ENCODE peak calls at places on chromosomes 6 and 20, in four cellular contexts. X is GM12878, P is HepG2, B is SK-N-SH. G is an unnamed sample.

GRCh38 chr20:19047951-19048296 is 164.5 kb upstream of the SLC24A3 start:
- DNase-seq in X (no peak), B (no peak), P (no peak), G (no peak)

GRCh38 chr20:56511926-56512325 is 12.6 kb upstream of the FAM209A start:
- DNase-seq in P (no peak), X (no peak), B (no peak), G (no peak)

GRCh38 chr6:159691133-159691962 is 1.7 kb downstream of the SOD2 start:
- DNase-seq in X (peak; percentile 47), B (peak; percentile 51), P (peak; percentile 93), G (no peak)

GRCh38 chr6:119484598-119484997 is 135.0 kb upstream of the MAN1A1 start:
- DNase-seq in B (no peak), X (no peak), P (no peak), G (no peak)

GRCh38 chr6:123965894-123966293 is 162.2 kb downstream of the NKAIN2 start:
- DNase-seq in P (peak; percentile 35), X (no peak), B (peak; percentile 1), G (no peak)

GRCh38 chr6:152596706-152597105 is 40.5 kb downstream of the SYNE1 start:
- DNase-seq in P (no peak), X (no peak), B (no peak), G (no peak)

GRCh38 chr6:69835414-69836179 is 30.8 kb upstream of the COL19A1 start:
- DNase-seq in B (peak; percentile 24), X (no peak), P (peak; percentile 41), G (no peak)

GRCh38 chr6:123994891-123995635 is 191.4 kb downstream of the NKAIN2 start:
- DNase-seq in P (no peak), B (no peak), X (no peak), G (no peak)

GRCh38 chr6:49409951-49410542 is 53.0 kb downstream of the MMUT start:
- DNase-seq in P (peak; percentile 59), B (peak; percentile 40), X (peak; percentile 8), G (peak; percentile 25)

GRCh38 chr6:4895971-4896370 is 107.9 kb downstream of the RPP40 start:
- DNase-seq in B (no peak), P (no peak), X (no peak), G (no peak)

GRCh38 chr20:32621914-32622584 is 36.9 kb upstream of the NOL4L start:
- DNase-seq in P (no peak), X (no peak), B (no peak), G (no peak)

GRCh38 chr20:38872491-38873049 is 53.6 kb upstream of the FAM83D start:
- DNase-seq in P (no peak), X (no peak), B (no peak), G (no peak)

GRCh38 chr6:134676307-134677281 is 273.3 kb downstream of the ALDH8A1 start:
- DNase-seq in P (no peak), B (no peak), X (no peak), G (no peak)

GRCh38 chr20:47468290-47469050 is 33.2 kb upstream of the NCOA3 start:
- DNase-seq in X (peak; percentile 85), B (peak; percentile 47), P (no peak), G (no peak)

GRCh38 chr20:35116258-35116657 is 23.7 kb upstream of the TRPC4AP start:
- DNase-seq in P (no peak), X (no peak), B (no peak), G (no peak)

DNA sequence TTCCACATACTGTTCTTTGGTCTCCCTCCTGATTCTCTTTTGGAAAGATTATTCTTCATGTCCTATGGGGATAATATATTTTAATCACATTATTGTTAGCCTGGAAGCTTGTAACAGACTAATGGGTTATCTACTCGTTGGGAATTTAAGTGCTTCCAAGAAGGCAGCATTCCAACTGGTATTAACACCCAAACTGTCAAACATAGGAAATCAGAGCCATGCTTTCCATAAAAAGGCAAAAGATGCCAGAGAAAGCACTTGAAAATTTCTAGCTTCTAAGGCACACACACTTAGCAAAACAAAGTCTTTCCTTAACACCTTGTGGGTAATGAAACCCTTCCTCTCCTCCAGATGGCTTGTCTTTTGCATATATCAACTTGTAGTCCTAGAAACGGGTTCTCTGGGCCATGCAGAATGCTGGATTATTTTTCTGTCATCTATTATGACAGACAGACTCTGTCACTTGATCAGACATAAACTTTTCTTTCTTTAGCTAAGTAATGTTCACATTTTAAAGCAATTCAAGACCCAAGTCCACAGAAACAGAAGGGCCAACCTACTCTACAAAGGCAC is 41.5 kb downstream of the B4GALT5 start:
- DNase-seq in X (no peak), P (no peak), B (no peak), G (no peak)
- H3K4me1 ChIP-seq in X (peaks cover 78% of the 10 kb centered on the region), P (peaks cover 82% of the 10 kb centered on the region), B (peaks cover 19% of the 10 kb centered on the region), G (peaks cover 17% of the 10 kb centered on the region)

GRCh38 chr20:36440370-36441026 is 100.8 kb upstream of the MYL9 start:
- DNase-seq in X (no peak), P (no peak), B (no peak), G (no peak)

GRCh38 chr20:36439731-36440072 is 101.6 kb upstream of the MYL9 start:
- DNase-seq in P (no peak), X (no peak), B (no peak), G (no peak)

GRCh38 chr20:36441416-36441815 is 99.9 kb upstream of the MYL9 start:
- DNase-seq in B (no peak), P (no peak), X (no peak), G (no peak)

GRCh38 chr20:36441027-36441414 is 100.3 kb upstream of the MYL9 start:
- DNase-seq in X (no peak), B (no peak), P (no peak), G (no peak)

DNA sequence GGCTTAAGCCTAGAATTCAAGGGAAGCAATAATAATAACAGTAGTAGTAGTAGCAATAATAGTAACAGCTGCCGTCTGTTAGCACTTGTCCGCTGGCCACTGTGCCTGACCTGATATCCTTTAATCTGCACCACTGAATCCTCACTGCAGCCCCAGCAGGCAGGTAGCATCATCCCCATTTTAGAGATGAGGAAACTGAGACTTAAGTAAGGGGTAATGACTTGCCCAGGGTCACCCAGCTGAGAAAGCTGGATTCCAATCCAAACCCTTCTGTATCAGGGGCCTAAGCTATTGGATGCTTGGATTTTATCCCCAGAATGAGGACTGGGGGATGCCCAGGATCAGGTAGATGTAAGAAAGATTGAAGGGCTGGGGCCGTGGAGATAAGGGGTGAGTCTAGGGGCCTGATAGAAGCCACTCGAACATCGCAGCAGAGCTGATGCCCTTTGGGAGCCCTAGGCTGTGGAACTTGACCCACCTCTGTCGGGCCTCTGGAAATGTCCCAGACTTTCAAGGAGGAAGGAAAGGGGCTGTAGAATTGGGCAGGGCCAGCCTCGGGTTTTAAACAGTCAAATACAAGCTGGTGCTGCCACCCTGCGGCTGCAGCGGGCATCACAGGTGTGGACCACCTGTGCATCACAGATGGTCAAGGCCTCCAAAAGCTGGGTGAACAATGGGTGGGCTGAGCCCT is 102.1 kb upstream of the MYL9 start:
- DNase-seq in X (no peak), B (peak; percentile 86), P (peak; percentile 59), G (peak; percentile 60)
- TF ChIP-seq TCF12 in X (peak; percentile 24), B (no peak), P (no peak), G (peak; percentile 36)

GRCh38 chr6:33204165-33204414 is 365 bp upstream of the HSD17B8 start:
- DNase-seq in B (no peak), P (no peak), X (no peak), G (no peak)
- H3K4me1 ChIP-seq in B (peaks cover 42% of the 10 kb centered on the region), P (peaks cover 63% of the 10 kb centered on the region), X (peaks cover 32% of the 10 kb centered on the region), G (peaks cover 14% of the 10 kb centered on the region)

GRCh38 chr6:125102901-125103300 is 50.7 kb upstream of the TPD52L1 start:
- DNase-seq in X (no peak), B (no peak), P (peak; percentile 29), G (no peak)
- TF ChIP-seq TCF12 in X (no peak), B (no peak), P (no peak), G (no peak)

DNA sequence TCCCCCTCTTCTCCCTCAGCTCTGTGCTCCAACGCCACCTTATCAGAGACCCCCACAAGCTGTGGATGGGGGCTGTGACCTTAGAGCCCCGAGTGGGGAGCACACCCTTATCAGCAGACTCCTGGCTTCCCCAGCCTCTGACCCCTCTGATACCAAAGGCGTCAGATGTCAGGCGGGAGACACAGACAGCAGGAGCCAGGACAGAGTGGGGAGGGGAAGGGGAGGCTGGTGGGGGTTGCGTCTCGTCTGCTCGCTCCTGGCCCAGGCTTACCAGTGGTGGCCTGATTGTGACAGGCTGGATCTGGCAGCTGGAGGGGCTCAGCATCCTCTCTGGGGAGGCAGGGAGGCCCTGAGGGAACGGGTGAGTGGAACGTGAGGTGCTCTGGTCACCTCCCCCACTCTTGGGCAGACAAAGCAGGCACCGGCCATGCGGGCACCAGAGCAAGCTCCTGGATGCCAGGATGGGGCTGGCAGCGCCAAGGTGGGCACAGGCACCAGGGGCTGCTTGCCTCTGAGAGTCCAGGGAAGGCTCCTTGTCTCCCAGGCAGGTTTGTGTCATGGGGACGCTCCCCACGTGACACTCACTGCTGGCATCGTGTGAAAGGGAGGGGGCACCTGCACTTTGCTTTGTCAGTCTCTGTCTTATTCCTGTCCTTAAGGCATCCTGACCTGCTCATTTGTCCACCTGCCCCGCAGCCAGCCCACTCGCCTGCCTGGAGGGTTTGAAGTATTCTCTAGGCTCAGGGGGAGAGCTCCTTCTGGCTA is 27.8 kb upstream of the GATA5 start:
- DNase-seq in X (no peak), B (peak; percentile 72), P (no peak), G (no peak)
- H3K4me1 ChIP-seq in X (peaks cover 18% of the 10 kb centered on the region), B (peaks cover 11% of the 10 kb centered on the region), P (no peaks in the 10 kb centered on the region), G (peaks cover 3% of the 10 kb centered on the region)

GRCh38 chr6:113588646-113589045 is 268.5 kb upstream of the MARCKS start:
- DNase-seq in P (no peak), X (no peak), B (no peak), G (no peak)
- TF ChIP-seq TCF12 in P (no peak), X (no peak), B (peak; percentile 46), G (no peak)

GRCh38 chr20:50305636-50306477 is 115.2 kb downstream of the CEBPB start:
- DNase-seq in B (peak; percentile 18), X (no peak), P (peak; percentile 98), G (no peak)

GRCh38 chr20:50303573-50304500 is 113.2 kb downstream of the CEBPB start:
- DNase-seq in B (peak; percentile 76), X (no peak), P (peak; percentile 89), G (no peak)

GRCh38 chr20:50304501-50304856 is 113.8 kb downstream of the CEBPB start:
- DNase-seq in P (no peak), B (peak; percentile 62), X (no peak), G (no peak)

GRCh38 chr20:50306478-50307423 is 116.1 kb downstream of the CEBPB start:
- DNase-seq in X (no peak), P (no peak), B (no peak), G (no peak)

DNA sequence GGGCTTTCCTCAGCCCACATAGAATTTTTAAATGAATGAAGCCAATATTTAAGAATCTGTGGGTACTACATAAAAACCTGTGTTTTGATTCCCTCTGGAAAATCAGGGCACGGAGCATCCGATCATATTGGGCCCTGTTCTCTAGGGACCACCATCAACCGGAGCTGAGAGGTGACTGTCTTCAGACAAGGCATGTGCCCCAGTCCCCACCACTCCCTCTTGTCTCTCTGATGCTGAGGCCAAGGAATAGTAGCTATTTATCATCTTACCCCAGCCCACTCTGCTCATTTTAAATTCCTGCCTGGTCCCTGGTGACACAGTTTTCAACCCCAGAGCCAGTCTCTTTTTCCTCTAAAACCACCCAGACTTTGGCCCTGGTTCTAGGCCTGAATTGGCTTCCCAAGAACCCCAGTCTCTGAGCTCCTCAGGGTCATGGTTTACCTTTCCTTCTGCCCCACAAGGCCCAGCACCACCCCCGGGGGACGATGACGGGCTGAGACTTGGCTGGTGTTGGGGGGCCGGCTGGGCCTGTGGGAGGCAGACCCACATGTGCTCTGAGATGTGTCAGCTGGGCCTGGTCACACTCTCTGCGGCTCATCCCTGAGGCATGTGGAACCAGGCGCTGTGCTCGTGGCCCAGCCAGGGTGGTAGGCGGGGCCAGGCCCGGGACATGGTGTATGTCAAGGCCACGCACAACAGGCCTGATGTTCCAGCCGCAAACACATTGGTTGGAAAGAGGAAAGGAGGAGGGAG is 114.4 kb downstream of the CEBPB start:
- DNase-seq in X (no peak), B (peak; percentile 67), P (peak; percentile 92), G (no peak)
- H3K4me1 ChIP-seq in X (no peaks in the 10 kb centered on the region), B (peaks cover 39% of the 10 kb centered on the region), P (peaks cover 86% of the 10 kb centered on the region), G (peaks cover 9% of the 10 kb centered on the region)

G was measured in H1.